ENCODE peak calls at places on chromosomes 12 and 14, in ten cellular contexts. E is AG04450; J is esophagus squamous epithelium; P is pancreas; C is iPS DF 6.9; Q is upper lobe of right lung; W is psoas muscle; D is CD4-positive, alpha-beta memory T cell; R is mucosa of descending colon; T is A549. L is an unnamed sample.

GRCh38 chr12:106907411-106907810 is 48.3 kb upstream of the TMEM263 start:
- DNase-seq in E (no peak), J (no peak), P (no peak), C (no peak), Q (no peak), W (no peak), D (no peak), R (no peak), T (no peak), L (no peak)

GRCh38 chr14:96762650-96763049 is 34.5 kb upstream of the VRK1 start:
- DNase-seq in E (no peak), J (no peak), P (no peak), C (peak; percentile 75), Q (no peak), W (no peak), D (peak; percentile 46), R (no peak), T (peak; percentile 76), L (no peak)

GRCh38 chr14:39562175-39562574 is 129.9 kb upstream of the FBXO33 start:
- DNase-seq in E (no peak), J (no peak), P (no peak), C (no peak), Q (no peak), W (no peak), D (no peak), R (no peak), T (no peak), L (no peak)

GRCh38 chr12:50505945-50506344 is 1.2 kb downstream of the DIP2B start:
- DNase-seq in E (no peak), J (no peak), P (no peak), C (no peak), Q (no peak), W (no peak), D (no peak), R (no peak), T (no peak), L (no peak)

GRCh38 chr12:104133861-104134260 is 4.1 kb downstream of the NFYB start:
- DNase-seq in E (no peak), J (no peak), P (no peak), C (no peak), Q (no peak), W (no peak), D (no peak), R (no peak), T (no peak), L (no peak)

GRCh38 chr12:4648099-4648498 is 752 bp downstream of the AKAP3 start:
- DNase-seq in E (no peak), J (no peak), P (no peak), C (no peak), Q (no peak), W (no peak), D (no peak), R (no peak), T (no peak), L (no peak)

GRCh38 chr12:132030367-132031038 is 80.8 kb downstream of the EP400 start:
- DNase-seq in E (no peak), J (no peak), P (no peak), C (no peak), Q (no peak), W (no peak), D (no peak), R (no peak), T (no peak), L (no peak)

GRCh38 chr14:67068246-67068645 is 121.0 kb upstream of the GARIN2 start:
- DNase-seq in E (no peak), J (no peak), P (no peak), C (no peak), Q (no peak), W (no peak), D (no peak), R (no peak), T (no peak), L (no peak)

DNA sequence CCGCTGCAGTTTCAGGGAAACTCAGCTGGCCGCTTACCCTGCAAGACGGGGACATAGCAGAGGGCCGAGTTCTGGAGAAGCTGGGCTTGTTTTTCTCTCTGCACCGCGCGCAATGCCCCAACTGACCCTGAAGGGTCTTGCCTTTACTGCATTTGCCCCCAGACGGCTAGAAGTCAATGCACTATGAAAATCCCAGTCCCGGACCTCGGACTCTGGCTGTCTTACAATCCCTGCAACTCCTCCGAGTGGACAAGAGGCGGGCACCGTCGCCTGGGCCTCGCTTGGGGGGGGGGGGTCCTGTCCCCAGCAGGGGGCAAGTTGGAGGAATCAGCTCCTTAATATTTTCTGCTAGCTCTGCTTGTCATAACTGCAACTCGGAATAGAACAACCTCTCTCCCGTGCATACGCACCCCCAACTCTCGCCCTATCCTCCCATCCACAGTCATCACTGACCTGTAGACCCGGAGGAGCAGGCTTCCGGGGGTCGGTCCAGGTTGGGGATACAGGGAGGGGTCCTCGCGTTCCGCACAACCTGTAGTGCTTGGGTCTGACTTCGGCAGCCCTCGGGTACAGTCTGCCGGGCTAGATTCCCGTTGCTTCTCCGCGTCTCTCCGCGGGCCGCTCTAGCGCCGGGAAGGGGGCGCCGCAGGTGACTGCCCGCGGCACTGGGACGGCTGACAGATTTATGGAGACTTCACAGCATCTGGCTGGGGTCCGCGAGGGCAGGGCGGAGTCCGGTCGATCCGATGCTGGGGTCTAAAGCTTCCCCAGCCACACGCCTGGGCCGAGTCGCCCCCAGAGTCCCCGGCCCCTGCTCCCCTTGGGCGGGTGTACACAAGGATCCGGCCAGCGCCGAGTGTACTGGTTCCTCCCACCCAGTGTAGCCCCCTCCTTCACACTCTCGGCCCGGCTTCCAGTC is 3.3 kb upstream of the PAX9 start:
- DNase-seq in E (no peak), J (no peak), P (no peak), C (no peak), Q (no peak), W (no peak), D (no peak), R (no peak), T (no peak), L (no peak)
- H3K9me3 ChIP-seq in E (peaks cover 47% of the 10 kb centered on the region), J (no peaks in the 10 kb centered on the region), P (no peaks in the 10 kb centered on the region), C (no peaks in the 10 kb centered on the region), Q (no peaks in the 10 kb centered on the region), W (no peaks in the 10 kb centered on the region), D (no peaks in the 10 kb centered on the region), R (no peaks in the 10 kb centered on the region), T (no peaks in the 10 kb centered on the region), L (no peaks in the 10 kb centered on the region)

GRCh38 chr14:61570188-61570960 is 124.9 kb upstream of the HIF1A start:
- DNase-seq in E (no peak), J (no peak), P (no peak), C (no peak), Q (no peak), W (no peak), D (no peak), R (no peak), T (no peak), L (no peak)

GRCh38 chr14:61569783-61570182 is 125.5 kb upstream of the HIF1A start:
- DNase-seq in E (no peak), J (no peak), P (no peak), C (no peak), Q (peak; percentile 76), W (peak; percentile 65), D (peak; percentile 65), R (no peak), T (no peak), L (no peak)

GRCh38 chr14:61569308-61569707 is 126.0 kb upstream of the HIF1A start:
- DNase-seq in E (no peak), J (no peak), P (no peak), C (no peak), Q (no peak), W (no peak), D (no peak), R (no peak), T (no peak), L (no peak)

GRCh38 chr14:61567838-61568571 is 127.3 kb upstream of the HIF1A start:
- DNase-seq in E (no peak), J (no peak), P (no peak), C (no peak), Q (no peak), W (no peak), D (no peak), R (no peak), T (no peak), L (no peak)

DNA sequence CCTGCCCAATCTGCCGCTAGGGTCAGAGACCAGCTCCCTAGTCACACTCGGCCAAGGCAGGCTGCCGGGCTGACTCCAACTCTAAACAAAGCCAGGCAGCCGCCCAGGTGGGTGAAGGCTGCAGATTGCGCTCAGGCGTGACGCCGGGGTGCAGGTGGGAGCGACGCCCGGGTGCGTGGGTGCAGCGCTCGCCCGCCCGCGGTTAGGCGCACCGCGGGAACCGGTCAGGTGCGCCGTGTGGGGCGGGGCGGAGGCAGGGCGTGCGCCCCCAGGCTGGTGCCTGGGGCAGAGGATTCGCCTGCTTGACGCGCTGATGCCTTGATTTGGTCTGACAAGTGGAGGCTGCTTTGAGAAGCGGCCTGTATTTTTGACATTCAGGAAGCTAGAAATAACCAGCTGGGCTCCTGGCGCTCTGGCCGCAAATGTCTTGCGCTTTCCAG is 126.7 kb upstream of the HIF1A start:
- DNase-seq in E (no peak), J (peak; percentile 28), P (peak; percentile 83), C (no peak), Q (peak; percentile 72), W (no peak), D (peak; percentile 62), R (peak; percentile 74), T (no peak), L (peak; percentile 9)
- H3K4me3 ChIP-seq in E (no peak overlapping the region), J (no peak overlapping the region), P (no peak overlapping the region), C (peak overlapping the region; percentile 46), Q (peak overlapping the region; percentile 36), W (peak overlapping the region; percentile 48), D (no peak overlapping the region), R (no peak overlapping the region), T (no peak overlapping the region), L (peak overlapping the region; percentile 28)

DNA sequence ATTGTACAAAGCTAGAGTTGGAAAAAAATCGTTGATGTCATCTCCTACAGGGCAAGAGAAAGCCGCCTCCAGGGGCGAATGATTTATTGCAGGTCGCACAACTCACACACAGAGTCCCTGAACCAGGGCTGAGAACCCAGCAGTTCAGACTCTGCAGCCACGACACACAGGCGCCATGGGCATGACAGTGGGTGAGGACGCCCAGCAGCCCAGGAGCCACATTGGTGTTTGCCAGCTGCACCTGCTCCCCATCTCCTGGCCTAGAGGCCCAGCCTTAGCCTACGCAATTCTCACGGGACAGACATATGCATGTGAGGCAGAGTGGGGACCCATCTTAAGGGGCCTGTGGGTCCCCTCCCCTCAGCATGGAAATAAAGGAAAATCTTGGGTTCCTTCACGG is 69.4 kb downstream of the RIMBP2 start:
- DNase-seq in E (no peak), J (no peak), P (no peak), C (no peak), Q (no peak), W (no peak), D (no peak), R (no peak), T (no peak), L (no peak)
- H3K9me3 ChIP-seq in E (peaks cover 83% of the 10 kb centered on the region), J (no peaks in the 10 kb centered on the region), P (no peaks in the 10 kb centered on the region), C (peaks cover 38% of the 10 kb centered on the region), Q (no peaks in the 10 kb centered on the region), W (no peaks in the 10 kb centered on the region), D (no peaks in the 10 kb centered on the region), R (no peaks in the 10 kb centered on the region), T (no peaks in the 10 kb centered on the region), L (no peaks in the 10 kb centered on the region)

DNA sequence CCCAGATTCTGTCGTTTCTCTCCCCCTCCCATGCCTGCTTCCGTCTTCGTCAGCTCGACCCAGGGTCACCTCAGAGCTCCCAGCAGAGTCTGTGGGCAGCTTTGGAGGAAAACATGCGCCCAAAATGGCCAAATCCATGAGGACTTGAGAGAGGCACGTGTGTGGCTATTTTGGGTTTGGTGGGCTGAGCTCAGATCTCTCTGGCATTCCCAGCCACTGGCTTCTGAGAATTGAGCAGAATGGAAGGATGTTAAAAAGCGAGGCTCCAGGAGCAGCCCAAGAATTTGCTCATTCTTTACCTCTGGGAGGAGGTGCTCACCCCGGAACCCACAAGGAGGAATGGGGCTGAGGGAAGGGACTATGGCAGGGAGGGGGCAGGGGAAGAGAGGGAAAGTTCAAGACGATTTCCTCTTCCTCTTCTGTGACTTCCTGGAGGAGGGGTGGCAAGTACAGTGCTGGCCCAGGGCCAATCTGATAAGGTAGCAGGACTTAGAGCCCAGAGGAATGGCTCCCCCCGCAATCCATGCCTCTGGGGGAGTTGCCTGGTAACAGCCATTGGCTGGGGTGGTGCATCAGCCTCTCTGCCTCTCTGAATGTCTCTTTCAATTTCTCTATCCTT is 20.1 kb downstream of the TSPAN9 start:
- DNase-seq in E (no peak), J (no peak), P (no peak), C (no peak), Q (peak; percentile 74), W (peak; percentile 68), D (no peak), R (peak; percentile 73), T (no peak), L (no peak)
- H3K4me3 ChIP-seq in E (peak overlapping the region; percentile 4), J (no peak overlapping the region), P (no peak overlapping the region), C (no peak overlapping the region), Q (peak overlapping the region; percentile 28), W (no peak overlapping the region), D (no peak overlapping the region), R (no peak overlapping the region), T (no peak overlapping the region), L (no peak overlapping the region)